ENCODE peak calls at places on chromosomes 5 and 9, in nine cellular contexts. V is thyroid gland, A is Peyer's patch, Y is vagina, Z is A549, B is lower leg skin, U is IMR-90, D is HepG2, W is stomach. H is an unnamed sample.

GRCh38 chr5:104237574-104237973 is 675.0 kb upstream of the NUDT12 start:
- DNase-seq in B (no peak), Z (no peak), Y (no peak), A (no peak), V (no peak), D (no peak), W (no peak), U (no peak), H (no peak)

GRCh38 chr9:33468797-33469621 is 4.7 kb downstream of the NOL6 start:
- DNase-seq in V (no peak), W (no peak), Y (no peak), D (no peak), U (no peak), A (no peak), Z (no peak), B (no peak), H (no peak)

GRCh38 chr5:14238272-14238671 is 95.1 kb downstream of the TRIO start:
- DNase-seq in W (no peak), U (no peak), A (no peak), Z (no peak), V (no peak), D (no peak), B (no peak), Y (no peak), H (no peak)

GRCh38 chr5:173963107-173963506 is 25.9 kb upstream of the C5orf47 start:
- DNase-seq in V (no peak), Y (no peak), D (no peak), W (no peak), U (peak; percentile 75), B (no peak), Z (peak; percentile 43), A (no peak), H (no peak)

GRCh38 chr5:171667341-171668096 is 118.1 kb upstream of the SMIM23 start:
- DNase-seq in Z (no peak), B (no peak), Y (peak; percentile 83), W (no peak), V (no peak), U (peak; percentile 72), A (no peak), D (no peak), H (no peak)

GRCh38 chr5:40685191-40685590 is 5.5 kb downstream of the PTGER4 start:
- DNase-seq in A (no peak), U (no peak), B (no peak), W (no peak), Z (no peak), D (no peak), Y (no peak), V (no peak), H (no peak)

GRCh38 chr5:32713396-32714381 is 2.6 kb downstream of the NPR3 start:
- DNase-seq in Y (no peak), W (no peak), D (no peak), Z (no peak), V (peak; percentile 63), U (peak; percentile 57), B (peak; percentile 51), A (no peak), H (no peak)

GRCh38 chr5:179287631-179288030 is 57.6 kb downstream of the ADAMTS2 start:
- DNase-seq in V (no peak), Z (no peak), W (no peak), B (no peak), D (no peak), A (no peak), Y (no peak), U (no peak), H (no peak)

GRCh38 chr9:4297151-4297794 is 2.6 kb downstream of the GLIS3 start:
- DNase-seq in W (peak; percentile 67), B (peak; percentile 74), D (peak; percentile 57), Z (peak; percentile 87), V (peak; percentile 74), A (peak; percentile 37), U (peak; percentile 87), Y (peak; percentile 93), H (peak; percentile 98)

GRCh38 chr9:4299006-4299795 is 667 bp downstream of the GLIS3 start:
- DNase-seq in Z (peak; percentile 35), A (no peak), B (no peak), D (no peak), V (peak; percentile 61), Y (no peak), W (peak; percentile 29), U (peak; percentile 50), H (peak; percentile 72)

GRCh38 chr9:4296217-4296616 is 3.7 kb downstream of the GLIS3 start:
- DNase-seq in Z (peak; percentile 24), D (no peak), V (no peak), B (no peak), U (no peak), W (no peak), Y (no peak), A (no peak), H (no peak)

GRCh38 chr9:4298255-4299005 is 1.4 kb downstream of the GLIS3 start:
- DNase-seq in B (peak; percentile 26), V (peak; percentile 68), U (peak; percentile 27), Y (no peak), D (no peak), Z (peak; percentile 30), A (peak; percentile 20), W (peak; percentile 43), H (peak; percentile 85)

GRCh38 chr9:4297795-4298254 is 2.0 kb downstream of the GLIS3 start:
- DNase-seq in Y (no peak), Z (peak; percentile 28), V (peak; percentile 84), W (peak; percentile 58), D (peak; percentile 39), A (peak; percentile 39), U (peak; percentile 65), B (peak; percentile 50), H (peak; percentile 99)
- TF ChIP-seq POLR2A in Y (no peak), Z (peak; percentile 35), V (peak; percentile 37), W (no peak), D (no peak), A (no peak), U (no peak), B (no peak), H (peak; percentile 63)

GRCh38 chr9:87497080-87497603 is 525 bp upstream of the DAPK1 start:
- DNase-seq in Y (no peak), U (no peak), V (no peak), Z (no peak), W (no peak), A (no peak), D (no peak), B (no peak), H (no peak)

GRCh38 chr9:87499455-87500015 is 1.9 kb downstream of the DAPK1 start:
- DNase-seq in V (no peak), Z (no peak), Y (no peak), U (no peak), A (no peak), D (no peak), B (no peak), W (no peak), H (no peak)

GRCh38 chr9:87498816-87499454 is 1.3 kb downstream of the DAPK1 start:
- DNase-seq in Z (no peak), W (no peak), B (no peak), V (peak; percentile 42), D (no peak), Y (no peak), U (no peak), A (no peak), H (no peak)

GRCh38 chr9:87498046-87498815 is 564 bp downstream of the DAPK1 start:
- DNase-seq in Z (peak; percentile 69), U (no peak), Y (no peak), W (peak; percentile 57), A (no peak), B (no peak), D (peak; percentile 48), V (peak; percentile 73), H (no peak)

DNA sequence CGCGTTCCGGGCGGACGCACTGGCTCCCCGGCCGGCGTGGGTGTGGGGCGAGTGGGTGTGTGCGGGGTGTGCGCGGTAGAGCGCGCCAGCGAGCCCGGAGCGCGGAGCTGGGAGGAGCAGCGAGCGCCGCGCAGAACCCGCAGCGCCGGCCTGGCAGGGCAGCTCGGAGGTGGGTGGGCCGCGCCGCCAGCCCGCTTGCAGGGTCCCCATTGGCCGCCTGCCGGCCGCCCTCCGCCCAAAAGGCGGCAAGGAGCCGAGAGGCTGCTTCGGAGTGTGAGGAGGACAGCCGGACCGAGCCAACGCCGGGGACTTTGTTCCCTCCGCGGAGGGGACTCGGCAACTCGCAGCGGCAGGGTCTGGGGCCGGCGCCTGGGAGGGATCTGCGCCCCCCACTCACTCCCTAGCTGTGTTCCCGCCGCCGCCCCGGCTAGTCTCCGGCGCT is at the start of gene DAPK1:
- DNase-seq in Y (no peak), W (peak; percentile 79), D (peak; percentile 55), V (peak; percentile 71), U (no peak), Z (peak; percentile 83), A (no peak), B (peak; percentile 31), H (no peak)
- H3K4me3 ChIP-seq in Y (peak within 1 kb of the TSS; percentile 68), W (peak within 1 kb of the TSS; percentile 73), D (peak within 1 kb of the TSS; percentile 85), V (peak within 1 kb of the TSS; percentile 63), U (peak within 1 kb of the TSS; percentile 34), Z (peak within 1 kb of the TSS; percentile 88), A (peak within 1 kb of the TSS; percentile 39), B (peak within 1 kb of the TSS; percentile 39), H (no peak within 1 kb of the TSS)

DNA sequence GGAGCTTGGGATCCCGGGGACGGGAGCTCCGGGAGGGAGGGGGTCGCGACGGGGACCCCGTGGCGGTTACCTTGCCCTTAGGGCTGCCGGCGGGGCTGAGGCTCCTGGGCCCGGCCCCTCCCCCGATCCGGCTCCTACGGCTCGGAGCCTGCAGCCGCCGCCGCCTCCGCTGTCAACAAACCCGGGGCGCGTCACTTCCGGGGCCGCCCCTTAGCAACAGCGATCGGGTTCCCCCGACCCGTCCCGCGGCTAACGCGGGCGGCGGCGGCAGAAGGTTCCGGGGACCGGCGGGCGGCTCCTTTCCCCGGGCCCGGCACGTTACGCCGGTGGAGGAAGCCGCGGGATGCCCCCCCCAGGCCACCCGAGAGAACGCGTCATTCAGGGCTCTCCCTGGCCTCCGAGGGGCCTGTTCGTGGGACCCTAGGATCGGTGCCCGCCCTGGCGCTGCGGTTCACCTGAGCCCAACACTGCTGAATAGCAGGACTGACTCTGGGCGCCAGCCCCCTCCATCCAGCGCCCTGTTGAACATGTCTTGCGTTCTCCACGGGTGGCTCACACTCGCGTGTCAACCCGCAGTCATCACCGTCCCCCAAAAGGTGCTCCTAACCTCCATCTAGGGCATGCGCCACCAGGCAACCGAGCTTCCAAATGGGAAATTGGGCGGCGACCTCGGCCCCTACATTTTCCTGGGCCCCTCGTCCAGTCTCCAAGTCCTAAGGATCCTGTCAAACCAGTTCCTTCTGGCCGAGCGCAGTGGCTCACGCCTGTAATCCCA is at the start of gene ZER1:
- DNase-seq in B (peak; percentile 88), V (peak; percentile 96), U (peak; percentile 83), W (peak; percentile 97), Z (peak; percentile 97), A (peak; percentile 95), Y (no peak), D (peak; percentile 67), H (peak; percentile 91)
- TF ChIP-seq POLR2A in B (no peak), V (peak; percentile 46), U (peak; percentile 15), W (no peak), Z (peak; percentile 30), A (peak; percentile 77), Y (peak; percentile 63), D (peak; percentile 47), H (peak; percentile 42)

GRCh38 chr5:10286552-10287227 is 21.0 kb downstream of the CMBL start:
- DNase-seq in D (no peak), B (no peak), U (peak; percentile 43), W (no peak), A (no peak), Y (no peak), V (no peak), Z (no peak), H (no peak)

GRCh38 chr5:10289353-10289752 is 18.3 kb downstream of the CMBL start:
- DNase-seq in A (no peak), B (no peak), V (peak; percentile 54), D (no peak), U (no peak), W (peak; percentile 67), Y (no peak), Z (no peak), H (no peak)

GRCh38 chr5:10291736-10292135 is 16.0 kb downstream of the CMBL start:
- DNase-seq in V (no peak), A (no peak), Z (no peak), Y (no peak), U (no peak), D (no peak), W (no peak), B (no peak), H (no peak)

GRCh38 chr5:10289991-10290390 is 17.7 kb downstream of the CMBL start:
- DNase-seq in V (no peak), Z (no peak), U (no peak), W (no peak), A (no peak), Y (no peak), B (no peak), D (no peak), H (no peak)

DNA sequence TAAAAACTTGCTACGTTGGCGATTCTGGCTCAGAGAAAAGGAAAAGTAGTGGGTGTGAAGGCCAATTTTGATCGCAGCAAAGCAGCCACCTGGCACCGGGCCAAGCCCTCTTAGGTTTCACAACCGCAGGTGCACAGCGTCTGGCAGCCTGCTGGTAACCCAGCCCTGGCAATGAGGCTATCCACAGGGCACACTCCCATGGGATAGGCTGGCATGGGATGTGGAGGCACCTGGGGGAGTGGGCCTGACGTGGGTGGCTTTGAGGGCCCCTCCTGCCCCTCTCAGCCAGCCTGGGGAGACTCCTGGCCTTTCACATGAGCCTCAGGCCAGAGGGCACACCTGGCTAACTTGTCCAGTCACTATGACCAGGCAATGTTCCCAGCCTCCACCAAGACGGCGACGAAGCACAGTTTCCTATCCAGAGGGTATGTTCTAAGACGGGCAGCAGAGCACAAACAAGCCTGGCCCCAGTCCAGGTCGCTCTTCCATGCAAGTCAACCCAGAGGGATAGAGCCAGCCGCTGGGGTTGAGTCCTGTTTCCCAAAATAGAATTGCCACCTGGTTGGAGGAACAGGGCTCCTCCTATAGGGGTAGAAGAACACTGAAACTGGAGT is 19.0 kb downstream of the CMBL start:
- DNase-seq in D (no peak), Y (no peak), Z (no peak), A (peak; percentile 48), V (peak; percentile 98), B (peak; percentile 51), U (no peak), W (peak; percentile 96), H (no peak)
- H3K4me3 ChIP-seq in D (no peak overlapping the region), Y (no peak overlapping the region), Z (no peak overlapping the region), A (no peak overlapping the region), V (no peak overlapping the region), B (no peak overlapping the region), U (no peak overlapping the region), W (no peak overlapping the region), H (no peak overlapping the region)

H was measured in NB4.